ENCODE peak calls at places on chromosomes 12 and 14, in eight cellular contexts. Y, O, H, I, M, B, U and N are unnamed samples.

GRCh38 chr12:13189254-13189653 is 7.3 kb upstream of the EMP1 start:
- DNase-seq in Y (no peak), O (no peak), H (no peak), I (no peak), M (no peak), B (no peak), U (no peak), N (no peak)

GRCh38 chr12:105079011-105079570 is 5.2 kb downstream of the ALDH1L2 start:
- DNase-seq in Y (no peak), O (no peak), H (no peak), I (no peak), M (no peak), B (no peak), U (no peak), N (no peak)

GRCh38 chr14:85437143-85437542 is 92.8 kb upstream of the FLRT2 start:
- DNase-seq in Y (no peak), O (peak), H (no peak), I (no peak), M (no peak), B (peak), U (no peak), N (no peak)

GRCh38 chr12:123942911-123943648 is 29.6 kb downstream of the CCDC92 start:
- DNase-seq in Y (peak), O (no peak), H (no peak), I (no peak), M (no peak), B (peak), U (no peak), N (no peak)

GRCh38 chr12:65824314-65824563 is at the start of gene HMGA2:
- DNase-seq in Y (peak), O (no peak), H (no peak), I (no peak), M (no peak), B (peak), U (no peak), N (no peak)

GRCh38 chr12:63151898-63152700 is 1.1 kb upstream of the AVPR1A start:
- DNase-seq in Y (no peak), O (peak), H (no peak), I (peak), M (peak), B (peak), U (no peak), N (no peak)

GRCh38 chr14:90039253-90040010 is 22.4 kb upstream of the KCNK13 start:
- DNase-seq in Y (no peak), O (no peak), H (no peak), I (no peak), M (no peak), B (no peak), U (no peak), N (no peak)

GRCh38 chr14:32417956-32418552 is 89.0 kb downstream of the AKAP6 start:
- DNase-seq in Y (no peak), O (peak), H (no peak), I (peak), M (peak), B (peak), U (no peak), N (no peak)

GRCh38 chr12:129716825-129717224 is 187.0 kb downstream of the TMEM132D start:
- DNase-seq in Y (no peak), O (no peak), H (no peak), I (no peak), M (no peak), B (no peak), U (no peak), N (no peak)

GRCh38 chr14:31229638-31230229 is 22.1 kb upstream of the HECTD1 start:
- DNase-seq in Y (peak), O (peak), H (no peak), I (peak), M (no peak), B (peak), U (no peak), N (no peak)

GRCh38 chr14:32480337-32480736 is 151.2 kb downstream of the AKAP6 start:
- DNase-seq in Y (no peak), O (peak), H (no peak), I (no peak), M (no peak), B (peak), U (no peak), N (no peak)

GRCh38 chr12:101697930-101698781 is 716 bp downstream of the CHPT1 start:
- DNase-seq in Y (no peak), O (no peak), H (no peak), I (peak), M (peak), B (peak), U (no peak), N (peak)

GRCh38 chr14:105015905-105016304 is 5.0 kb downstream of the CDCA4 start:
- DNase-seq in Y (no peak), O (no peak), H (no peak), I (no peak), M (no peak), B (no peak), U (no peak), N (no peak)
- TF ChIP-seq CTCF in Y (no peak), O (no peak), H (no peak), I (no peak), M (no peak), B (no peak), U (no peak), N (no peak)

GRCh38 chr14:51246032-51246431 is 6.0 kb downstream of the TMX1 start:
- DNase-seq in Y (no peak), O (no peak), H (no peak), I (no peak), M (no peak), B (no peak), U (no peak), N (no peak)

GRCh38 chr14:51240804-51241380 is 845 bp downstream of the TMX1 start:
- DNase-seq in Y (no peak), O (no peak), H (no peak), I (no peak), M (no peak), B (no peak), U (no peak), N (no peak)

GRCh38 chr14:51244591-51244990 is 4.5 kb downstream of the TMX1 start:
- DNase-seq in Y (no peak), O (no peak), H (no peak), I (no peak), M (no peak), B (no peak), U (no peak), N (no peak)

GRCh38 chr14:51239813-51240803 is at the start of gene TMX1:
- DNase-seq in Y (peak), O (peak), H (peak), I (peak), M (peak), B (peak), U (peak), N (peak)

DNA sequence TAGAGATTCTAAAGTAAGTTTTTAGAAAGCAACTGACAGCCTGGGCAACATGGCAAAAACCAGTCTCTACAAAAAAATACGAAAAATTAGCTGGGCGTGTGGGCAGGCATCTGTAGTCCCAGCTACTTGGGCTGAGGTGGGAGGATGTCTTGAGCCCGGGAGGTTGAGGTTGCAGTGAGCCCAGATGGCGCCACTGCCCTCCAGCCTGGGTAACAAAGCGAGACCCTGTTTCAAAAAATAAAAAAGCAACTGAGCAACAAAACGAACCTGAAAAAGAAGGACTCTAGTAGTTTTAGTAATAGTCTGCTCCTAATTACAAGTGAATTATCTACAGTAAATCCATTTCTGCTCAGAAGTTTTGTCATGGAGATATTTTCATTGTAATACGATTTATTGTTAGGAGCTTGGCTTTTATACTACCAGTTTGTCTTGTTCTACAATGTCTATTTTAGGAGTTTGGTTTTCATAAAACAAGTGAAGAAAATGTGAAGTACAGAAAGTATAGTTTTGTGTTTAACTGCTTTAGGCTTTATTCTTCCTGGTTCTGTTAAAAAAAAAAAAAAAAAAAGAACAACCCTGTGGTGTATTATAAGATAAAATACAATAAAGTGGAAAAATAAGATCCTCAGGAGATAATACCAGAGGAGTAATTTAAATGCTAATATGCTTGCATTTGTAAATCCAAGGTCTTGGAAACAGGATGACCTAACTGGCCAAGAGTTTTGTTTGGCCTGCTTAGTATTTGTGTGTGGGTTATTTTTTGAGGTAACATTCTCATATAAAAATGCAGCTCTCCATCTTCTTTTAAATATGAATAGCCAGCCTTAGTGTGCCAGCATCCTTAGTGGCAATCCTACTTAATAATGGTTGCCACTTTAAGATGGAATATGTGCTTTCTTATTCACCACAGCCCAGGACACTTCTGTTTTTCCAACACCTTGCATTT is 2.8 kb downstream of the TMX1 start:
- DNase-seq in Y (no peak), O (no peak), H (no peak), I (no peak), M (no peak), B (no peak), U (no peak), N (no peak)
- TF ChIP-seq CTCF in Y (no peak), O (peak), H (no peak), I (no peak), M (no peak), B (peak), U (no peak), N (no peak)

GRCh38 chr14:56874375-56874774 is 64.1 kb upstream of the OTX2 start:
- DNase-seq in Y (no peak), O (no peak), H (no peak), I (no peak), M (peak), B (no peak), U (no peak), N (no peak)
- TF ChIP-seq CTCF in Y (no peak), O (peak), H (no peak), I (peak), M (no peak), B (no peak), U (no peak), N (no peak)

GRCh38 chr12:16844875-16845274 is 238.9 kb upstream of the LMO3 start:
- DNase-seq in Y (no peak), O (no peak), H (no peak), I (no peak), M (no peak), B (no peak), U (no peak), N (no peak)
- TF ChIP-seq CTCF in Y (no peak), O (no peak), H (no peak), I (no peak), M (no peak), B (no peak), U (no peak), N (no peak)

GRCh38 chr14:101705733-101706508 is 55.6 kb upstream of the PPP2R5C start:
- DNase-seq in Y (no peak), O (no peak), H (peak), I (peak), M (peak), B (peak), U (peak), N (no peak)
- TF ChIP-seq CTCF in Y (no peak), O (no peak), H (no peak), I (peak), M (no peak), B (no peak), U (no peak), N (no peak)

DNA sequence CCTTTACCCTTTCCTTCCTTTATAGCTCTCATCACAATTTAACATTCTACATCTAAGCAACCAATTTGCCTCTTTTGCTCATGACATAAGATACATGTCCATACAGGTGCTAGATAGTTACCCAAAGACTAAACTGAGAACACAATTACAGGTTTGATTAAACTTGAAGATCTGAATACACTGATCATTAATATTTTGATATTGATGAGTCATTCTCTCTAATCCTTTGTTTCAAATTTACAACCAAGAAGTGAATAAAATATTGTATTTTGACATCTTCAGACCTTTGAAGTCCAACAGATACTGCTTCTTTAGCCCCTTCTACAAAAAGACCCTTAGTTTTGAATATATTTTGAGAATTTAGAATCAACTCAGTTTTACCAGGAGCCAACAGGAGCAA is 2.6 kb downstream of the NAP1L1 start:
- DNase-seq in Y (no peak), O (no peak), H (no peak), I (no peak), M (no peak), B (no peak), U (no peak), N (no peak)
- TF ChIP-seq CTCF in Y (no peak), O (no peak), H (no peak), I (no peak), M (no peak), B (no peak), U (no peak), N (no peak)

GRCh38 chr12:64610660-64611429 is 550 bp downstream of the RASSF3 start:
- DNase-seq in Y (no peak), O (peak), H (peak), I (peak), M (peak), B (peak), U (peak), N (peak)
- TF ChIP-seq CTCF in Y (no peak), O (no peak), H (no peak), I (peak), M (no peak), B (no peak), U (no peak), N (no peak)

DNA sequence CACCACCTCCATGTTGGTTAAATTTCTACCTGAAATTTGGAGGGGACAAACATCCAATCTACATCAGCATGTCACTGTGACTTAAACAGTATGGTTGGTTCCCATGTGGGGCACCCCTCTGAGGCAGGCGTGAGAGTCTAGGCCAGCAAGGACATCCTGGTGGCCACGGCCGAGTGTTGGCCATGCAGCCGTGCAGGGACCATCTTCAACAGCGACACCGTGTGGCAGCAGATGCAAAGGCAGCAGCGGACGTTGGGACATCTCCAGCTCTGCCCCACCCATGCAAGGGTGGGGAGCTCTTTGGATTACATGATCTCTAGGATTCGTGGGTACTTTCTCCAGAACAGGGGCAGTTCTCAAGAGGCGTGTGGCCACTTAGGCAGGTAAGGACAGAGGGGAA is 49.8 kb downstream of the NOC4L start:
- DNase-seq in Y (no peak), O (no peak), H (no peak), I (no peak), M (no peak), B (peak), U (no peak), N (no peak)
- TF ChIP-seq CTCF in Y (peak), O (peak), H (no peak), I (no peak), M (no peak), B (peak), U (no peak), N (no peak)

GRCh38 chr14:52706724-52707706 is at the start of gene PSMC6:
- DNase-seq in Y (peak), O (peak), H (peak), I (peak), M (peak), B (peak), U (peak), N (peak)
- TF ChIP-seq CTCF in Y (no peak), O (no peak), H (no peak), I (no peak), M (no peak), B (no peak), U (no peak), N (no peak)